ENCODE peak calls at places on chromosomes 12 and 14, in seven cellular contexts. One of them, this sample, is unnamed.

GRCh38 chr14:52694761-52695480 is 437 bp downstream of the ERO1A start:
- DNase-seq in epithelial cell of proximal tubule: no peak
- DNase-seq in NCI-H1105: peak
- DNase-seq in AG09309: no peak
- DNase-seq in stimulated activated CD4-positive, alpha-beta T cell treated with anti-CD3 and anti-CD28 coated beads, Interleukin-4, amount 100 ng/mL, for 48 hours: peak
- DNase-seq in activated CD8-positive, alpha-beta T cell treated with anti-CD3 and anti-CD28 coated beads, Interleukin-2, amount 10 ng/mL, durations not matched to agents 7 days and 5 days: peak
- DNase-seq in GM03348: peak
- DNase-seq in this sample: no peak

GRCh38 chr12:123712780-123713319 is 697 bp downstream of the ATP6V0A2 start:
- DNase-seq in epithelial cell of proximal tubule: no peak
- DNase-seq in activated CD8-positive, alpha-beta T cell treated with anti-CD3 and anti-CD28 coated beads, Interleukin-2, amount 10 ng/mL, durations not matched to agents 7 days and 5 days: peak
- DNase-seq in AG09309: no peak
- DNase-seq in NCI-H1105: peak
- DNase-seq in GM03348: no peak
- DNase-seq in stimulated activated CD4-positive, alpha-beta T cell treated with anti-CD3 and anti-CD28 coated beads, Interleukin-4, amount 100 ng/mL, for 48 hours: no peak
- DNase-seq in this sample: no peak

GRCh38 chr14:73887704-73888459 is 1.2 kb downstream of the ZNF410 start:
- DNase-seq in activated CD8-positive, alpha-beta T cell treated with anti-CD3 and anti-CD28 coated beads, Interleukin-2, amount 10 ng/mL, durations not matched to agents 7 days and 5 days: no peak
- DNase-seq in stimulated activated CD4-positive, alpha-beta T cell treated with anti-CD3 and anti-CD28 coated beads, Interleukin-4, amount 100 ng/mL, for 48 hours: no peak
- DNase-seq in GM03348: no peak
- DNase-seq in epithelial cell of proximal tubule: no peak
- DNase-seq in NCI-H1105: no peak
- DNase-seq in AG09309: no peak
- DNase-seq in this sample: no peak

GRCh38 chr14:88473791-88474190 is 81.0 kb downstream of the PTPN21 start:
- DNase-seq in stimulated activated CD4-positive, alpha-beta T cell treated with anti-CD3 and anti-CD28 coated beads, Interleukin-4, amount 100 ng/mL, for 48 hours: no peak
- DNase-seq in AG09309: no peak
- DNase-seq in GM03348: no peak
- DNase-seq in epithelial cell of proximal tubule: no peak
- DNase-seq in activated CD8-positive, alpha-beta T cell treated with anti-CD3 and anti-CD28 coated beads, Interleukin-2, amount 10 ng/mL, durations not matched to agents 7 days and 5 days: no peak
- DNase-seq in NCI-H1105: no peak
- DNase-seq in this sample: no peak

GRCh38 chr12:94874986-94875312 is 128.5 kb downstream of the NDUFA12 start:
- DNase-seq in stimulated activated CD4-positive, alpha-beta T cell treated with anti-CD3 and anti-CD28 coated beads, Interleukin-4, amount 100 ng/mL, for 48 hours: no peak
- DNase-seq in AG09309: no peak
- DNase-seq in NCI-H1105: peak
- DNase-seq in activated CD8-positive, alpha-beta T cell treated with anti-CD3 and anti-CD28 coated beads, Interleukin-2, amount 10 ng/mL, durations not matched to agents 7 days and 5 days: no peak
- DNase-seq in GM03348: no peak
- DNase-seq in epithelial cell of proximal tubule: no peak
- DNase-seq in this sample: no peak

GRCh38 chr12:104248444-104248843 is 32.9 kb downstream of the TXNRD1 start:
- DNase-seq in epithelial cell of proximal tubule: no peak
- DNase-seq in stimulated activated CD4-positive, alpha-beta T cell treated with anti-CD3 and anti-CD28 coated beads, Interleukin-4, amount 100 ng/mL, for 48 hours: no peak
- DNase-seq in AG09309: no peak
- DNase-seq in GM03348: no peak
- DNase-seq in NCI-H1105: no peak
- DNase-seq in activated CD8-positive, alpha-beta T cell treated with anti-CD3 and anti-CD28 coated beads, Interleukin-2, amount 10 ng/mL, durations not matched to agents 7 days and 5 days: no peak
- DNase-seq in this sample: peak

GRCh38 chr12:78120866-78121590 is 290.3 kb downstream of the NAV3 start:
- DNase-seq in activated CD8-positive, alpha-beta T cell treated with anti-CD3 and anti-CD28 coated beads, Interleukin-2, amount 10 ng/mL, durations not matched to agents 7 days and 5 days: no peak
- DNase-seq in GM03348: peak
- DNase-seq in AG09309: no peak
- DNase-seq in epithelial cell of proximal tubule: no peak
- DNase-seq in NCI-H1105: no peak
- DNase-seq in stimulated activated CD4-positive, alpha-beta T cell treated with anti-CD3 and anti-CD28 coated beads, Interleukin-4, amount 100 ng/mL, for 48 hours: no peak
- DNase-seq in this sample: no peak

GRCh38 chr12:69055706-69056105 is 122.7 kb upstream of the CPM start:
- DNase-seq in GM03348: no peak
- DNase-seq in epithelial cell of proximal tubule: no peak
- DNase-seq in stimulated activated CD4-positive, alpha-beta T cell treated with anti-CD3 and anti-CD28 coated beads, Interleukin-4, amount 100 ng/mL, for 48 hours: no peak
- DNase-seq in AG09309: no peak
- DNase-seq in NCI-H1105: no peak
- DNase-seq in activated CD8-positive, alpha-beta T cell treated with anti-CD3 and anti-CD28 coated beads, Interleukin-2, amount 10 ng/mL, durations not matched to agents 7 days and 5 days: no peak
- DNase-seq in this sample: no peak

GRCh38 chr12:6494968-6495367 is 1.1 kb downstream of the NCAPD2 start:
- DNase-seq in GM03348: no peak
- DNase-seq in activated CD8-positive, alpha-beta T cell treated with anti-CD3 and anti-CD28 coated beads, Interleukin-2, amount 10 ng/mL, durations not matched to agents 7 days and 5 days: no peak
- DNase-seq in stimulated activated CD4-positive, alpha-beta T cell treated with anti-CD3 and anti-CD28 coated beads, Interleukin-4, amount 100 ng/mL, for 48 hours: no peak
- DNase-seq in AG09309: no peak
- DNase-seq in NCI-H1105: no peak
- DNase-seq in epithelial cell of proximal tubule: no peak
- DNase-seq in this sample: no peak

GRCh38 chr14:94048676-94049624 is 22.8 kb downstream of the OTUB2 start:
- DNase-seq in activated CD8-positive, alpha-beta T cell treated with anti-CD3 and anti-CD28 coated beads, Interleukin-2, amount 10 ng/mL, durations not matched to agents 7 days and 5 days: no peak
- DNase-seq in NCI-H1105: peak
- DNase-seq in AG09309: no peak
- DNase-seq in epithelial cell of proximal tubule: no peak
- DNase-seq in GM03348: no peak
- DNase-seq in stimulated activated CD4-positive, alpha-beta T cell treated with anti-CD3 and anti-CD28 coated beads, Interleukin-4, amount 100 ng/mL, for 48 hours: no peak
- DNase-seq in this sample: no peak

GRCh38 chr14:67428501-67429031 is 16.6 kb upstream of the PLEK2 start:
- DNase-seq in AG09309: peak
- DNase-seq in GM03348: peak
- DNase-seq in epithelial cell of proximal tubule: no peak
- DNase-seq in activated CD8-positive, alpha-beta T cell treated with anti-CD3 and anti-CD28 coated beads, Interleukin-2, amount 10 ng/mL, durations not matched to agents 7 days and 5 days: no peak
- DNase-seq in NCI-H1105: no peak
- DNase-seq in stimulated activated CD4-positive, alpha-beta T cell treated with anti-CD3 and anti-CD28 coated beads, Interleukin-4, amount 100 ng/mL, for 48 hours: no peak
- DNase-seq in this sample: no peak

GRCh38 chr12:50257226-50258166 is 25.8 kb downstream of the LIMA1 start:
- DNase-seq in epithelial cell of proximal tubule: no peak
- DNase-seq in NCI-H1105: no peak
- DNase-seq in GM03348: no peak
- DNase-seq in activated CD8-positive, alpha-beta T cell treated with anti-CD3 and anti-CD28 coated beads, Interleukin-2, amount 10 ng/mL, durations not matched to agents 7 days and 5 days: no peak
- DNase-seq in AG09309: no peak
- DNase-seq in stimulated activated CD4-positive, alpha-beta T cell treated with anti-CD3 and anti-CD28 coated beads, Interleukin-4, amount 100 ng/mL, for 48 hours: no peak
- DNase-seq in this sample: no peak

GRCh38 chr12:113120670-113121370 is 14.7 kb downstream of the RASAL1 start:
- DNase-seq in epithelial cell of proximal tubule: no peak
- DNase-seq in activated CD8-positive, alpha-beta T cell treated with anti-CD3 and anti-CD28 coated beads, Interleukin-2, amount 10 ng/mL, durations not matched to agents 7 days and 5 days: no peak
- DNase-seq in stimulated activated CD4-positive, alpha-beta T cell treated with anti-CD3 and anti-CD28 coated beads, Interleukin-4, amount 100 ng/mL, for 48 hours: no peak
- DNase-seq in NCI-H1105: peak
- DNase-seq in AG09309: no peak
- DNase-seq in GM03348: no peak
- DNase-seq in this sample: no peak

GRCh38 chr12:5499566-5500325 is 67.8 kb downstream of the NTF3 start:
- DNase-seq in stimulated activated CD4-positive, alpha-beta T cell treated with anti-CD3 and anti-CD28 coated beads, Interleukin-4, amount 100 ng/mL, for 48 hours: no peak
- DNase-seq in AG09309: peak
- DNase-seq in activated CD8-positive, alpha-beta T cell treated with anti-CD3 and anti-CD28 coated beads, Interleukin-2, amount 10 ng/mL, durations not matched to agents 7 days and 5 days: no peak
- DNase-seq in GM03348: peak
- DNase-seq in epithelial cell of proximal tubule: no peak
- DNase-seq in NCI-H1105: no peak
- DNase-seq in this sample: no peak

GRCh38 chr12:55707841-55708694 is at the start of gene ITGA7:
- DNase-seq in epithelial cell of proximal tubule: no peak
- DNase-seq in stimulated activated CD4-positive, alpha-beta T cell treated with anti-CD3 and anti-CD28 coated beads, Interleukin-4, amount 100 ng/mL, for 48 hours: peak
- DNase-seq in NCI-H1105: peak
- DNase-seq in activated CD8-positive, alpha-beta T cell treated with anti-CD3 and anti-CD28 coated beads, Interleukin-2, amount 10 ng/mL, durations not matched to agents 7 days and 5 days: peak
- DNase-seq in AG09309: no peak
- DNase-seq in GM03348: peak
- DNase-seq in this sample: peak

GRCh38 chr14:100894416-100894815 is 9.1 kb downstream of the RTL1 start:
- DNase-seq in NCI-H1105: no peak
- DNase-seq in epithelial cell of proximal tubule: no peak
- DNase-seq in GM03348: no peak
- DNase-seq in AG09309: no peak
- DNase-seq in activated CD8-positive, alpha-beta T cell treated with anti-CD3 and anti-CD28 coated beads, Interleukin-2, amount 10 ng/mL, durations not matched to agents 7 days and 5 days: no peak
- DNase-seq in stimulated activated CD4-positive, alpha-beta T cell treated with anti-CD3 and anti-CD28 coated beads, Interleukin-4, amount 100 ng/mL, for 48 hours: no peak
- DNase-seq in this sample: no peak

GRCh38 chr14:104107101-104107581 is 21.6 kb downstream of the ASPG start:
- DNase-seq in stimulated activated CD4-positive, alpha-beta T cell treated with anti-CD3 and anti-CD28 coated beads, Interleukin-4, amount 100 ng/mL, for 48 hours: no peak
- DNase-seq in AG09309: no peak
- DNase-seq in NCI-H1105: no peak
- DNase-seq in epithelial cell of proximal tubule: no peak
- DNase-seq in activated CD8-positive, alpha-beta T cell treated with anti-CD3 and anti-CD28 coated beads, Interleukin-2, amount 10 ng/mL, durations not matched to agents 7 days and 5 days: no peak
- DNase-seq in GM03348: no peak
- DNase-seq in this sample: no peak

GRCh38 chr12:94282675-94283074 is 134.3 kb downstream of the PLXNC1 start:
- DNase-seq in GM03348: no peak
- DNase-seq in AG09309: no peak
- DNase-seq in epithelial cell of proximal tubule: no peak
- DNase-seq in activated CD8-positive, alpha-beta T cell treated with anti-CD3 and anti-CD28 coated beads, Interleukin-2, amount 10 ng/mL, durations not matched to agents 7 days and 5 days: peak
- DNase-seq in NCI-H1105: no peak
- DNase-seq in stimulated activated CD4-positive, alpha-beta T cell treated with anti-CD3 and anti-CD28 coated beads, Interleukin-4, amount 100 ng/mL, for 48 hours: no peak
- DNase-seq in this sample: no peak

This sample was measured in iPS DF 6.9.